ENCODE peak calls at places on chromosomes 6 and 20, in ten cellular contexts. D is ovary; O is mammary epithelial cell; H is endothelial cell of umbilical vein; X is IMR-90; P is keratinocyte; T is CD8-positive, alpha-beta T cell; K is left ventricle myocardium inferior; J is upper lobe of right lung; R is pancreas. M is an unnamed sample.

GRCh38 chr6:128487055-128487454 is 33.3 kb downstream of the PTPRK start:
- DNase-seq in H (peak), X (no peak), P (no peak), K (no peak), D (no peak), T (no peak), J (no peak), R (no peak), O (no peak), M (no peak)

GRCh38 chr6:75751443-75751842 is 2.4 kb downstream of the MYO6 start:
- DNase-seq in R (no peak), P (no peak), H (peak), X (peak), K (no peak), J (no peak), O (no peak), T (no peak), D (no peak), M (no peak)

GRCh38 chr20:56285496-56285895 is 37.0 kb downstream of the MC3R start:
- DNase-seq in R (no peak), T (no peak), K (no peak), X (no peak), O (peak), J (no peak), P (no peak), H (no peak), D (no peak), M (no peak)

GRCh38 chr20:52190437-52191131 is 995 bp downstream of the ZFP64 start:
- DNase-seq in P (no peak), R (peak), K (peak), O (peak), D (peak), J (no peak), H (peak), T (peak), X (peak), M (peak)

GRCh38 chr20:460180-460579 is 2.2 kb downstream of the TBC1D20 start:
- DNase-seq in D (no peak), O (no peak), H (no peak), J (no peak), K (no peak), X (no peak), R (no peak), T (no peak), P (no peak), M (no peak)

GRCh38 chr20:51211191-51211590 is 188.3 kb upstream of the KCNG1 start:
- DNase-seq in T (no peak), J (no peak), K (no peak), O (peak), R (no peak), X (no peak), H (no peak), P (peak), D (no peak), M (no peak)

GRCh38 chr6:30824698-30825097 is 59.6 kb upstream of the DDR1 start:
- DNase-seq in H (no peak), T (no peak), J (no peak), P (no peak), D (no peak), O (no peak), K (no peak), X (no peak), R (no peak), M (peak)

GRCh38 chr6:137724018-137724403 is 143.0 kb upstream of the TNFAIP3 start:
- DNase-seq in J (no peak), H (no peak), T (no peak), D (no peak), X (peak), P (no peak), R (peak), O (no peak), K (no peak), M (no peak)

GRCh38 chr6:9192405-9192909 is 757.1 kb upstream of the SLC35B3 start:
- DNase-seq in O (no peak), R (no peak), X (no peak), J (no peak), H (no peak), K (no peak), T (no peak), D (no peak), P (no peak), M (no peak)

DNA sequence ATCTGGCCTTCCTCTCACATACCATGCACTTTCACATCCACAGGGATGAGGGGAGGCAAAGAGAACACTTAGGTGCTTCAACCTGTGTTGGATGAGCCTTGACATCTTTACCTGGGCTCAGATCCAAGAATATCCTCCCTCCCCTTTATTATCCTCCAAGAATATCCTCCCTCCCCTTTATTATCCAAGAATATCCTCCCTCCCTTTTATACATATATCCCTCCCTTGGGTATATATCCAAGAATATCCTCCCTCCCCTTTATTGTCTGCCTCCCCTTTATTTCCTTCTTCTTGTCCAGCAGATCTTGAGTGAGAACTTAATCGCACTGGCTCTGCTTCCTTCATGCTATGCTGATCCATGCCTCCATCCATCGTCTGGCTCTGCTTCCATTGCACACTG is 30.3 kb downstream of the LAMA4 start:
- DNase-seq in P (no peak), R (no peak), T (no peak), H (no peak), D (no peak), K (no peak), O (no peak), X (no peak), J (no peak), M (no peak)
- H3K27ac ChIP-seq in P (no peak), R (no peak), T (no peak), H (no peak), D (no peak), K (peak), O (no peak), X (peak), J (peak), M (peak)

DNA sequence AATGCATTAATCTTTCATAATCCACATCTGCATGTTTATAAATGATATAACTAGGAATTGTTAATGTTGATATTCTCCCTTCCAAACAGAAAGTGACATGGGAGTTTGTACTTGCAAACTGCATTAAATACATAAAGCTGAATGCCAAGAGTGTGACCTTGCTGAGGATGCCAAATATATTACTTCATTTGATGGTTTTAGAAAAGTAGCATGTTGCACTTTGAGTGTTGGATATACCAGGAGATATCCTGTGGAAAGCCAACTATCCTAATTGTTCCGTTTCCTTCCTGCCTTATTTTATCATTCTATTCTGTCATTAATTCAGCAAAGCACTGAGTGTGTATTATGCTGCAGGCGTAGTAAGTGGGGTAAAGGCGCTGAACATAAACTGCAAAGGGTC is 229.8 kb downstream of the TMEM242 start:
- DNase-seq in X (no peak), H (peak), O (no peak), J (no peak), T (no peak), R (no peak), K (no peak), D (no peak), P (no peak), M (no peak)
- H3K4me3 ChIP-seq in X (no peak), H (no peak), O (no peak), J (no peak), T (no peak), R (no peak), K (no peak), D (no peak), P (no peak), M (no peak)

GRCh38 chr6:36833182-36833789 is 6.0 kb downstream of the CPNE5 start:
- DNase-seq in T (no peak), O (no peak), D (no peak), P (no peak), J (no peak), R (no peak), H (no peak), K (no peak), X (no peak), M (no peak)

GRCh38 chr6:36836091-36836770 is 3.0 kb downstream of the CPNE5 start:
- DNase-seq in R (no peak), J (no peak), O (no peak), D (no peak), P (no peak), K (no peak), T (no peak), X (no peak), H (no peak), M (no peak)

GRCh38 chr6:36836771-36837339 is 2.4 kb downstream of the CPNE5 start:
- DNase-seq in J (no peak), X (no peak), P (no peak), H (no peak), R (no peak), O (no peak), K (no peak), T (no peak), D (no peak), M (no peak)

GRCh38 chr6:36832313-36832712 is 6.9 kb downstream of the CPNE5 start:
- DNase-seq in P (no peak), R (no peak), H (no peak), O (no peak), J (no peak), T (no peak), K (no peak), D (no peak), X (no peak), M (no peak)

GRCh38 chr6:36834576-36835293 is 4.5 kb downstream of the CPNE5 start:
- DNase-seq in R (no peak), D (no peak), O (no peak), H (no peak), P (no peak), K (no peak), T (no peak), J (no peak), X (no peak), M (no peak)
- H3K27ac ChIP-seq in R (no peak), D (no peak), O (no peak), H (no peak), P (no peak), K (peak), T (no peak), J (no peak), X (no peak), M (no peak)

GRCh38 chr20:21704408-21705385 is 767 bp upstream of the PAX1 start:
- DNase-seq in R (no peak), K (no peak), J (no peak), X (no peak), P (no peak), H (no peak), D (no peak), O (no peak), T (no peak), M (no peak)
- H3K4me3 ChIP-seq in R (no peak), K (no peak), J (no peak), X (no peak), P (no peak), H (no peak), D (no peak), O (no peak), T (no peak), M (no peak)

GRCh38 chr6:34114695-34115395 is 31.0 kb downstream of the GRM4 start:
- DNase-seq in K (no peak), R (no peak), D (no peak), P (no peak), X (no peak), T (no peak), H (no peak), J (no peak), O (no peak), M (no peak)
- H3K27ac ChIP-seq in K (no peak), R (no peak), D (no peak), P (no peak), X (no peak), T (no peak), H (no peak), J (no peak), O (no peak), M (no peak)

GRCh38 chr6:106527111-106527510 is 102.2 kb downstream of the RTN4IP1 start:
- DNase-seq in T (no peak), P (no peak), K (no peak), J (no peak), R (no peak), X (no peak), D (no peak), H (no peak), O (peak), M (no peak)

GRCh38 chr6:106527979-106528378 is 101.3 kb downstream of the RTN4IP1 start:
- DNase-seq in R (no peak), D (no peak), H (peak), K (no peak), T (no peak), J (no peak), X (peak), P (peak), O (peak), M (no peak)

GRCh38 chr6:106522557-106522956 is 106.7 kb downstream of the RTN4IP1 start:
- DNase-seq in O (no peak), P (no peak), D (no peak), K (no peak), J (no peak), T (no peak), H (no peak), R (no peak), X (no peak), M (no peak)

GRCh38 chr6:106525885-106526280 is 103.4 kb downstream of the RTN4IP1 start:
- DNase-seq in X (no peak), O (no peak), R (no peak), T (no peak), K (no peak), J (no peak), P (no peak), D (no peak), H (no peak), M (no peak)

GRCh38 chr6:106525111-106525884 is 104.0 kb downstream of the RTN4IP1 start:
- DNase-seq in P (no peak), X (no peak), H (peak), O (peak), D (no peak), R (no peak), K (no peak), T (no peak), J (no peak), M (no peak)
- H3K4me3 ChIP-seq in P (no peak), X (no peak), H (no peak), O (peak), D (no peak), R (no peak), K (peak), T (peak), J (peak), M (no peak)

GRCh38 chr20:63656451-63656850 is 1.7 kb upstream of the RTEL1 start:
- DNase-seq in J (no peak), O (no peak), P (no peak), H (no peak), X (peak), K (no peak), T (no peak), R (no peak), D (no peak), M (no peak)

GRCh38 chr20:63659370-63659769 is 1.3 kb downstream of the RTEL1 start:
- DNase-seq in H (no peak), O (peak), D (no peak), R (no peak), X (no peak), J (no peak), P (no peak), K (no peak), T (no peak), M (no peak)

GRCh38 chr20:63658749-63659187 is 656 bp downstream of the RTEL1 start:
- DNase-seq in K (peak), D (no peak), P (no peak), J (peak), H (no peak), X (peak), O (no peak), R (no peak), T (no peak), M (no peak)

GRCh38 chr20:63657937-63658748 is at the start of gene RTEL1:
- DNase-seq in X (peak), P (peak), T (peak), H (peak), K (peak), D (peak), R (peak), O (peak), J (peak), M (peak)

GRCh38 chr20:63657260-63657936 is 714 bp upstream of the RTEL1 start:
- DNase-seq in K (no peak), D (no peak), O (no peak), H (no peak), R (no peak), T (no peak), J (no peak), P (no peak), X (no peak), M (no peak)
- H3K27ac ChIP-seq in K (peak), D (peak), O (no peak), H (peak), R (peak), T (peak), J (peak), P (peak), X (peak), M (peak)